ENCODE peak calls at places on chromosome 15, in ten cellular contexts. C is GM20000, E is GM13977, O is omental fat pad, Y is colonic mucosa, B is nephron progenitor cell, M is GM10248, V is spleen, G is fibroblast of lung, I is glutamatergic neuron. W is an unnamed sample.

GRCh38 chr15:26772588-26773484 is at the start of gene GABRB3:
- DNase-seq in C (no peak), E (peak), O (no peak), Y (peak), B (peak), M (no peak), V (no peak), G (peak), I (peak), W (peak)

GRCh38 chr15:84903751-84904150 is 19.3 kb downstream of the SLC28A1 start:
- DNase-seq in C (no peak), E (no peak), O (no peak), Y (no peak), B (no peak), M (no peak), V (no peak), G (no peak), I (no peak), W (no peak)

GRCh38 chr15:66085128-66085527 is 168.4 kb downstream of the MEGF11 start:
- DNase-seq in C (no peak), E (no peak), O (no peak), Y (no peak), B (no peak), M (no peak), V (no peak), G (no peak), I (no peak), W (no peak)

GRCh38 chr15:31427411-31427810 is 100.8 kb downstream of the KLF13 start:
- DNase-seq in C (no peak), E (no peak), O (no peak), Y (no peak), B (no peak), M (no peak), V (no peak), G (peak), I (no peak), W (no peak)

GRCh38 chr15:44501768-44502366 is 35.1 kb upstream of the EIF3J start:
- DNase-seq in C (peak), E (peak), O (no peak), Y (no peak), B (no peak), M (peak), V (no peak), G (peak), I (no peak), W (no peak)

GRCh38 chr15:70492240-70493177 is 270.8 kb downstream of the UACA start:
- DNase-seq in C (peak), E (peak), O (no peak), Y (peak), B (no peak), M (peak), V (peak), G (peak), I (no peak), W (no peak)

GRCh38 chr15:101054991-101055390 is 135.8 kb downstream of the LRRK1 start:
- DNase-seq in C (no peak), E (no peak), O (peak), Y (no peak), B (no peak), M (no peak), V (peak), G (no peak), I (no peak), W (no peak)

GRCh38 chr15:52559583-52559982 is 9.2 kb downstream of the ARPP19 start:
- DNase-seq in C (peak), E (no peak), O (no peak), Y (no peak), B (no peak), M (no peak), V (no peak), G (peak), I (no peak), W (no peak)

GRCh38 chr15:35481992-35482391 is 64.0 kb downstream of the DPH6 start:
- DNase-seq in C (no peak), E (no peak), O (no peak), Y (peak), B (no peak), M (no peak), V (no peak), G (peak), I (no peak), W (no peak)

GRCh38 chr15:36914962-36915808 is 185.2 kb downstream of the MEIS2 start:
- DNase-seq in C (no peak), E (no peak), O (no peak), Y (no peak), B (no peak), M (no peak), V (no peak), G (peak), I (no peak), W (no peak)

GRCh38 chr15:64151727-64152506 is at the start of gene SNX22:
- DNase-seq in C (no peak), E (peak), O (no peak), Y (no peak), B (peak), M (peak), V (peak), G (no peak), I (no peak), W (no peak)

GRCh38 chr15:86915811-86916331 is 836.2 kb downstream of the AGBL1 start:
- DNase-seq in C (no peak), E (no peak), O (no peak), Y (no peak), B (peak), M (no peak), V (no peak), G (peak), I (peak), W (no peak)

GRCh38 chr15:98123297-98123696 is 162.8 kb downstream of the ARRDC4 start:
- DNase-seq in C (no peak), E (no peak), O (no peak), Y (no peak), B (no peak), M (no peak), V (no peak), G (no peak), I (no peak), W (no peak)

GRCh38 chr15:94677202-94677790 is 445.9 kb downstream of the MCTP2 start:
- DNase-seq in C (no peak), E (no peak), O (no peak), Y (no peak), B (no peak), M (no peak), V (no peak), G (no peak), I (no peak), W (no peak)

GRCh38 chr15:60804986-60805949 is 326.3 kb upstream of the ICE2 start:
- DNase-seq in C (no peak), E (no peak), O (no peak), Y (no peak), B (no peak), M (no peak), V (no peak), G (no peak), I (no peak), W (no peak)

GRCh38 chr15:67506775-67507747 is 13.9 kb upstream of the C15orf61 start:
- DNase-seq in C (no peak), E (no peak), O (no peak), Y (no peak), B (no peak), M (no peak), V (no peak), G (peak), I (no peak), W (no peak)

GRCh38 chr15:88393719-88394519 is 73.3 kb downstream of the MRPL46 start:
- DNase-seq in C (no peak), E (no peak), O (no peak), Y (no peak), B (no peak), M (no peak), V (no peak), G (no peak), I (no peak), W (peak)

GRCh38 chr15:70087708-70088352 is 9.9 kb downstream of the TLE3 start:
- DNase-seq in C (no peak), E (no peak), O (no peak), Y (no peak), B (no peak), M (no peak), V (peak), G (no peak), I (no peak), W (no peak)

GRCh38 chr15:33915571-33916407 is 52.5 kb upstream of the CHRM5 start:
- DNase-seq in C (no peak), E (no peak), O (no peak), Y (peak), B (peak), M (no peak), V (no peak), G (no peak), I (peak), W (no peak)

GRCh38 chr15:26974120-26974780 is 3.3 kb downstream of the GABRG3 start:
- DNase-seq in C (no peak), E (no peak), O (no peak), Y (no peak), B (no peak), M (no peak), V (no peak), G (peak), I (no peak), W (no peak)

GRCh38 chr15:69892351-69892750 is 205.4 kb downstream of the TLE3 start:
- DNase-seq in C (no peak), E (no peak), O (no peak), Y (no peak), B (no peak), M (no peak), V (no peak), G (no peak), I (no peak), W (no peak)

GRCh38 chr15:68249058-68249713 is 19.7 kb upstream of the CLN6 start:
- DNase-seq in C (no peak), E (no peak), O (no peak), Y (no peak), B (no peak), M (no peak), V (no peak), G (no peak), I (no peak), W (no peak)

GRCh38 chr15:93830221-93830765 is 401.1 kb upstream of the MCTP2 start:
- DNase-seq in C (no peak), E (no peak), O (no peak), Y (no peak), B (no peak), M (no peak), V (no peak), G (no peak), I (no peak), W (no peak)

GRCh38 chr15:36951747-36952247 is 148.6 kb downstream of the MEIS2 start:
- DNase-seq in C (no peak), E (no peak), O (no peak), Y (no peak), B (peak), M (no peak), V (no peak), G (peak), I (no peak), W (no peak)

GRCh38 chr15:59437777-59438574 is at the start of gene FAM81A:
- DNase-seq in C (peak), E (peak), O (no peak), Y (peak), B (peak), M (peak), V (peak), G (peak), I (peak), W (peak)

GRCh38 chr15:60438626-60439025 is 40.3 kb downstream of the ICE2 start:
- DNase-seq in C (no peak), E (no peak), O (no peak), Y (no peak), B (no peak), M (no peak), V (no peak), G (no peak), I (no peak), W (no peak)

GRCh38 chr15:23566070-23567050 is 886 bp downstream of the MKRN3 start:
- DNase-seq in C (no peak), E (no peak), O (no peak), Y (no peak), B (no peak), M (no peak), V (no peak), G (peak), I (peak), W (no peak)

GRCh38 chr15:77944002-77944867 is 133.3 kb downstream of the TBC1D2B start:
- DNase-seq in C (peak), E (peak), O (peak), Y (peak), B (peak), M (peak), V (peak), G (peak), I (peak), W (peak)

GRCh38 chr15:33311312-33311971 is 675 bp downstream of the RYR3 start:
- DNase-seq in C (no peak), E (no peak), O (no peak), Y (no peak), B (peak), M (no peak), V (no peak), G (no peak), I (peak), W (no peak)

GRCh38 chr15:51349156-51349844 is 7.8 kb downstream of the GLDN start:
- DNase-seq in C (no peak), E (no peak), O (no peak), Y (no peak), B (no peak), M (no peak), V (no peak), G (peak), I (no peak), W (no peak)

GRCh38 chr15:55914446-55914845 is 79.0 kb downstream of the NEDD4 start:
- DNase-seq in C (no peak), E (no peak), O (no peak), Y (no peak), B (no peak), M (no peak), V (no peak), G (peak), I (no peak), W (no peak)

GRCh38 chr15:101014921-101015841 is 96.0 kb downstream of the LRRK1 start:
- DNase-seq in C (peak), E (peak), O (peak), Y (peak), B (peak), M (peak), V (peak), G (peak), I (peak), W (peak)

GRCh38 chr15:95503107-95503506 is 827.4 kb upstream of the NR2F2 start:
- DNase-seq in C (no peak), E (no peak), O (no peak), Y (no peak), B (no peak), M (no peak), V (no peak), G (no peak), I (no peak), W (no peak)

GRCh38 chr15:80777137-80777536 is 2.0 kb upstream of the CEMIP start:
- DNase-seq in C (no peak), E (no peak), O (no peak), Y (peak), B (peak), M (no peak), V (no peak), G (peak), I (no peak), W (no peak)

GRCh38 chr15:58066042-58066867 is 744 bp upstream of the ALDH1A2 start:
- DNase-seq in C (peak), E (peak), O (peak), Y (peak), B (peak), M (peak), V (peak), G (peak), I (peak), W (peak)
- TF ChIP-seq CTCF in C (peak), E (peak), O (no peak), Y (peak), B (peak), M (peak), V (peak), G (peak), I (peak), W (peak)

GRCh38 chr15:41660235-41661077 is at the start of gene MGA:
- DNase-seq in C (peak), E (peak), O (peak), Y (peak), B (peak), M (peak), V (peak), G (peak), I (peak), W (peak)

GRCh38 chr15:41671656-41672636 is 11.7 kb downstream of the MGA start:
- DNase-seq in C (no peak), E (no peak), O (no peak), Y (no peak), B (no peak), M (no peak), V (no peak), G (no peak), I (no peak), W (no peak)

GRCh38 chr15:41661078-41661528 is 898 bp downstream of the MGA start:
- DNase-seq in C (peak), E (no peak), O (no peak), Y (no peak), B (no peak), M (peak), V (no peak), G (no peak), I (no peak), W (no peak)

GRCh38 chr15:41661529-41662225 is 1.5 kb downstream of the MGA start:
- DNase-seq in C (peak), E (peak), O (peak), Y (peak), B (peak), M (peak), V (peak), G (peak), I (peak), W (peak)

GRCh38 chr15:41666353-41666920 is 6.2 kb downstream of the MGA start:
- DNase-seq in C (no peak), E (no peak), O (no peak), Y (no peak), B (no peak), M (no peak), V (no peak), G (peak), I (no peak), W (no peak)
- TF ChIP-seq CTCF in C (no peak), E (no peak), O (no peak), Y (no peak), B (no peak), M (no peak), V (no peak), G (no peak), I (no peak), W (no peak)

GRCh38 chr15:29454506-29454905 is 184.9 kb upstream of the NSMCE3 start:
- DNase-seq in C (no peak), E (no peak), O (no peak), Y (no peak), B (no peak), M (no peak), V (no peak), G (no peak), I (peak), W (no peak)

GRCh38 chr15:29448320-29448719 is 178.7 kb upstream of the NSMCE3 start:
- DNase-seq in C (no peak), E (no peak), O (no peak), Y (no peak), B (no peak), M (no peak), V (no peak), G (no peak), I (no peak), W (no peak)

GRCh38 chr15:29449136-29449535 is 179.5 kb upstream of the NSMCE3 start:
- DNase-seq in C (no peak), E (no peak), O (no peak), Y (no peak), B (peak), M (no peak), V (no peak), G (no peak), I (no peak), W (no peak)

GRCh38 chr15:29452881-29453731 is 183.5 kb upstream of the NSMCE3 start:
- DNase-seq in C (no peak), E (no peak), O (no peak), Y (no peak), B (peak), M (no peak), V (no peak), G (no peak), I (peak), W (no peak)

DNA sequence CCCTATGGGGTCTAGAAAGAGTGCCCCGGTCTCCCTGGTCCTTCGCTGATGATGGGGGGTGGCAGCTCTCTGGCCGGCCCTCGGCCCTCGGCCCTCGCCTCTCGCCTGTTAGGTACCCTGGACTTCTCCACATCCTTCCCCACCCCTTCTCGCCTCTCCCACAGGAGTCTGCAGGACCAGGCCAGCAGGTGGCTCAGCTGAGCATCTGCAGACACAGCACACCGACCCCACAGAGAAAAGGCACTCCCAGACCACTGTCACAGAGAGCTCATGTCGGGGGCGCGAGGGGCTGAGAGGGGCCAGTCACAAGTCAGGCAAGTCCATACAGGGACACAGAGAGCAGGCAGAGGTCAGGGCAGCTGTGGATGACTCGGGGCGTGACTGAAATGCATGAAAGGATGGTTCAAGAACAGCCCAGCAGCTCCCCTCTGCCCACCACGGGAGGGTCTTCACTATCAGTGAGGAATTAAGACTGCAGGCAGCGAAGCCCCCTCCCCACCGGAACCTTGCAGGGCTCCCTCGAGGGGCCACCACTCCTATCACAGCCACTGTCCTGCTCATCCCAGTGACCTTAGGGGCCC is 181.7 kb upstream of the NSMCE3 start:
- DNase-seq in C (no peak), E (no peak), O (no peak), Y (no peak), B (peak), M (no peak), V (no peak), G (no peak), I (peak), W (no peak)
- TF ChIP-seq CTCF in C (no peak), E (no peak), O (no peak), Y (no peak), B (peak), M (no peak), V (no peak), G (no peak), I (no peak), W (no peak)

GRCh38 chr15:45573961-45574629 is 13.1 kb upstream of the BLOC1S6 start:
- DNase-seq in C (no peak), E (no peak), O (no peak), Y (no peak), B (peak), M (no peak), V (no peak), G (no peak), I (peak), W (peak)
- TF ChIP-seq CTCF in C (no peak), E (peak), O (no peak), Y (no peak), B (peak), M (no peak), V (no peak), G (peak), I (peak), W (peak)

GRCh38 chr15:40274350-40275274 is 8.3 kb downstream of the ANKRD63 start:
- DNase-seq in C (peak), E (peak), O (peak), Y (peak), B (peak), M (peak), V (peak), G (peak), I (peak), W (peak)
- TF ChIP-seq CTCF in C (peak), E (peak), O (no peak), Y (peak), B (peak), M (peak), V (peak), G (peak), I (peak), W (peak)

W was measured in mesothelial cell of epicardium.